ENCODE peak calls at places on chromosome 9, in six cellular contexts. X is GM23338, L is endothelial cell, Q is B cell, B is nephron progenitor cell, Y is cardiac fibroblast. W is an unnamed sample.

GRCh38 chr9:73129941-73130695 is 21.5 kb upstream of the ANXA1 start:
- DNase-seq in X (no peak), L (no peak), Q (no peak), B (no peak), Y (no peak), W (no peak)

GRCh38 chr9:135061441-135061840 is 26.0 kb upstream of the OLFM1 start:
- DNase-seq in X (no peak), L (no peak), Q (no peak), B (no peak), Y (no peak), W (no peak)

GRCh38 chr9:88143944-88144343 is 5.7 kb upstream of the SPATA31C2 start:
- DNase-seq in X (no peak), L (no peak), Q (no peak), B (no peak), Y (no peak), W (no peak)

GRCh38 chr9:121860744-121861143 is 209.3 kb downstream of the DAB2IP start:
- DNase-seq in X (no peak), L (no peak), Q (no peak), B (no peak), Y (peak), W (no peak)

GRCh38 chr9:32603914-32604852 is 31.2 kb upstream of the NDUFB6 start:
- DNase-seq in X (no peak), L (peak), Q (no peak), B (no peak), Y (no peak), W (no peak)

GRCh38 chr9:82115900-82116299 is 127.3 kb downstream of the SPATA31D1 start:
- DNase-seq in X (no peak), L (no peak), Q (no peak), B (no peak), Y (no peak), W (no peak)

GRCh38 chr9:70668751-70669150 is 254.3 kb upstream of the KLF9 start:
- DNase-seq in X (no peak), L (no peak), Q (no peak), B (no peak), Y (peak), W (no peak)

GRCh38 chr9:122383992-122384461 is 13.2 kb downstream of the PTGS1 start:
- DNase-seq in X (no peak), L (no peak), Q (no peak), B (no peak), Y (no peak), W (no peak)

GRCh38 chr9:113580041-113580953 is 116.8 kb downstream of the RGS3 start:
- DNase-seq in X (no peak), L (no peak), Q (peak), B (no peak), Y (peak), W (no peak)

GRCh38 chr9:99096409-99096808 is 8.5 kb upstream of the TGFBR1 start:
- DNase-seq in X (no peak), L (no peak), Q (no peak), B (no peak), Y (no peak), W (no peak)

GRCh38 chr9:82810902-82811301 is 252.0 kb downstream of the RASEF start:
- DNase-seq in X (peak), L (no peak), Q (no peak), B (no peak), Y (no peak), W (no peak)

GRCh38 chr9:133460405-133461175 is 812 bp downstream of the CACFD1 start:
- DNase-seq in X (peak), L (peak), Q (peak), B (no peak), Y (peak), W (peak)

GRCh38 chr9:7243838-7244237 is 486.1 kb downstream of the KDM4C start:
- DNase-seq in X (no peak), L (no peak), Q (no peak), B (no peak), Y (no peak), W (no peak)

GRCh38 chr9:124392855-124393460 is 22.3 kb downstream of the PSMB7 start:
- DNase-seq in X (peak), L (no peak), Q (no peak), B (no peak), Y (peak), W (no peak)

GRCh38 chr9:77952641-77953341 is 78.8 kb downstream of the GNAQ start:
- DNase-seq in X (no peak), L (no peak), Q (no peak), B (no peak), Y (peak), W (no peak)

GRCh38 chr9:77839459-77840140 is 191.5 kb upstream of the GNA14 start:
- DNase-seq in X (no peak), L (no peak), Q (no peak), B (no peak), Y (peak), W (no peak)

GRCh38 chr9:111983484-111983908 is 86.9 kb downstream of the UGCG start:
- DNase-seq in X (no peak), L (no peak), Q (peak), B (no peak), Y (no peak), W (peak)

GRCh38 chr9:137724114-137724445 is 105.3 kb downstream of the EHMT1 start:
- DNase-seq in X (peak), L (no peak), Q (no peak), B (no peak), Y (peak), W (no peak)

GRCh38 chr9:70419546-70420266 is 5.2 kb upstream of the KLF9 start:
- DNase-seq in X (peak), L (peak), Q (peak), B (peak), Y (peak), W (peak)

GRCh38 chr9:17878810-17879370 is 300.0 kb downstream of the SH3GL2 start:
- DNase-seq in X (no peak), L (no peak), Q (no peak), B (no peak), Y (no peak), W (no peak)

GRCh38 chr9:130328349-130328801 is 62.8 kb downstream of the HMCN2 start:
- DNase-seq in X (no peak), L (no peak), Q (no peak), B (peak), Y (peak), W (no peak)

GRCh38 chr9:129278391-129279237 is 100.6 kb upstream of the IER5L start:
- DNase-seq in X (peak), L (no peak), Q (no peak), B (no peak), Y (no peak), W (no peak)

GRCh38 chr9:127770905-127771569 is 7.4 kb downstream of the SH2D3C start:
- DNase-seq in X (peak), L (peak), Q (peak), B (peak), Y (peak), W (peak)
- TF ChIP-seq CTCF in X (no peak), L (no peak), Q (no peak), B (no peak), Y (no peak), W (no peak)

GRCh38 chr9:95907794-95908193 is 32.3 kb downstream of the ERCC6L2 start:
- DNase-seq in X (peak), L (no peak), Q (no peak), B (no peak), Y (no peak), W (no peak)
- TF ChIP-seq CTCF in X (peak), L (peak), Q (no peak), B (no peak), Y (peak), W (no peak)

DNA sequence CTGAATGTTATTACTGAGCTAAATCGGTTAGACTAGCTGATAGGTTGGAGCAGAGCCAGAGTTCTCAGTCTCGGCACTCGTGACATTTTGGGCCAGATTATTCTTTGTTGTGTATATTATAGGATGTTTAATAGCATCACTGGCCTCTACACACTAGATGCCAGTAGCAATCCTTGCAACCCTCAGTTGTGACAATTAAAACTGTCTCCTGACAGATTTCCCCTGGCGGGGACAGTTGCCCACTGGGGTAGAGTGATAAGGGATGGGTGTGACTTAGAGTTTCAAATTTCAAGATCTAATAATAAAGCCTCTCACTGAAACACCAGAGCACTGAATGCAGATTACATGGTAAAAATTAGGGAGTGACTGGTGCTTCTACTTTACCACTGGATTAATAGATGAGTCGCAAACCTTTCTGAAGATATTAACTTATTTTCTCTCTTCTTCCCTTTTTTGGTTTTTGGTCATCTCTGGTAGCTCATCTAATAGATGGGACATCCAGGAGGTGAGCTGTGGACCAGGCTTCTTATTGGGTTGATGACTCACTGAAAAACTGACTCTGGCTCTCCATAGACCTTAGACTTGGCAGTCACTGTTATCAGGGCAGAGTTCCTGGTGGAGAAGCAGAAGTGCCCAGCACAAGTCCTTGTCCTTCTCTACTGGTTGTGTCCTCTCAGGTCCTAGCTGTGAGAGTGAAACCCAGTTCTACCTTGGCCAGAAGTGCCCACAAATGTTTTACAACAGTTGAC is 150.3 kb downstream of the UNC13B start:
- DNase-seq in X (no peak), L (no peak), Q (no peak), B (no peak), Y (no peak), W (no peak)
- TF ChIP-seq CTCF in X (no peak), L (no peak), Q (no peak), B (no peak), Y (no peak), W (no peak)

GRCh38 chr9:118108971-118109370 is 404.8 kb downstream of the TLR4 start:
- DNase-seq in X (no peak), L (no peak), Q (no peak), B (no peak), Y (no peak), W (no peak)
- TF ChIP-seq CTCF in X (no peak), L (no peak), Q (no peak), B (no peak), Y (no peak), W (no peak)

GRCh38 chr9:16286160-16286559 is 584.3 kb downstream of the BNC2 start:
- DNase-seq in X (no peak), L (no peak), Q (no peak), B (no peak), Y (no peak), W (no peak)

GRCh38 chr9:16291921-16292320 is 578.5 kb downstream of the BNC2 start:
- DNase-seq in X (no peak), L (no peak), Q (no peak), B (no peak), Y (no peak), W (no peak)

GRCh38 chr9:16293610-16294009 is 576.9 kb downstream of the BNC2 start:
- DNase-seq in X (no peak), L (no peak), Q (no peak), B (no peak), Y (no peak), W (no peak)

GRCh38 chr9:16289639-16290038 is 580.8 kb downstream of the BNC2 start:
- DNase-seq in X (no peak), L (no peak), Q (no peak), B (no peak), Y (peak), W (no peak)

DNA sequence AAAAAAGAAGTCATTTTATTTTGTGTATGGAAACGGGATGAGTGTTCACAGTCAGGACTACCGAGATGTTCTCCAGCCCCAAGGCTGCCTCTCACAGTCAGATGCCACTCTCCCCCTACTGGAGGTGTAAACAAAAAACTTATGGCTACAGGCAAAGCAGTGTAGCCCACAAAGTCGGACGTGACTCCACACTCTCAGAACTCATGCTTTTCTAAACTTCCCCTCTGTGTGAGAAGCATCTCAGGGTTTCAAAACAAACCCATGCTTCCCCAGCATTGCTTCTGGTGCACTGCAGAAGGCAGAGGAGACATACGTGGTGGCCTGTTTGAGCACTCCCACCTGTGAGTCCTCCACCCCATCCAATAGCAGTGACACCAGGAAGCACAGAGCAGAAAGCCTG is 580.3 kb downstream of the BNC2 start:
- DNase-seq in X (peak), L (no peak), Q (no peak), B (no peak), Y (no peak), W (no peak)
- TF ChIP-seq CTCF in X (peak), L (no peak), Q (no peak), B (no peak), Y (no peak), W (no peak)

GRCh38 chr9:80605129-80605528 is 1033.4 kb downstream of the TLE4 start:
- DNase-seq in X (peak), L (no peak), Q (no peak), B (no peak), Y (peak), W (no peak)
- TF ChIP-seq CTCF in X (peak), L (no peak), Q (no peak), B (peak), Y (peak), W (no peak)

GRCh38 chr9:15355669-15356068 is 48.7 kb upstream of the TTC39B start:
- DNase-seq in X (peak), L (no peak), Q (no peak), B (no peak), Y (no peak), W (no peak)

GRCh38 chr9:15353892-15354291 is 46.9 kb upstream of the TTC39B start:
- DNase-seq in X (no peak), L (no peak), Q (no peak), B (no peak), Y (no peak), W (no peak)

GRCh38 chr9:15357050-15357653 is 50.1 kb upstream of the TTC39B start:
- DNase-seq in X (peak), L (peak), Q (peak), B (no peak), Y (no peak), W (no peak)

GRCh38 chr9:15352301-15352700 is 45.3 kb upstream of the TTC39B start:
- DNase-seq in X (no peak), L (no peak), Q (no peak), B (no peak), Y (no peak), W (no peak)

GRCh38 chr9:15354713-15355112 is 47.7 kb upstream of the TTC39B start:
- DNase-seq in X (peak), L (no peak), Q (no peak), B (no peak), Y (no peak), W (no peak)
- TF ChIP-seq CTCF in X (peak), L (no peak), Q (no peak), B (no peak), Y (no peak), W (no peak)